ENCODE peak calls at places on chromosomes 1 and 21, in five cellular contexts. One of them, this sample, is unnamed.

GRCh38 chr1:95742591-95743089 is 508.6 kb downstream of the RWDD3 start:
- DNase-seq in heart left ventricle: peak
- DNase-seq in lung microvascular endothelial cell: no peak
- DNase-seq in Right ventricle myocardium inferior: no peak
- DNase-seq in NB4: peak
- DNase-seq in this sample: no peak

GRCh38 chr1:89884718-89885596 is 64.1 kb downstream of the LRRC8D start:
- DNase-seq in heart left ventricle: no peak
- DNase-seq in lung microvascular endothelial cell: peak
- DNase-seq in Right ventricle myocardium inferior: no peak
- DNase-seq in NB4: no peak
- DNase-seq in this sample: no peak

GRCh38 chr21:14712121-14712520 is 166.0 kb upstream of the SAMSN1 start:
- DNase-seq in heart left ventricle: no peak
- DNase-seq in lung microvascular endothelial cell: peak
- DNase-seq in Right ventricle myocardium inferior: no peak
- DNase-seq in NB4: no peak
- DNase-seq in this sample: no peak

GRCh38 chr1:19559641-19560040 is 74.3 kb upstream of the CAPZB start:
- DNase-seq in heart left ventricle: no peak
- DNase-seq in lung microvascular endothelial cell: peak
- DNase-seq in Right ventricle myocardium inferior: no peak
- DNase-seq in NB4: no peak
- DNase-seq in this sample: no peak

GRCh38 chr1:165903672-165904071 is 76.3 kb downstream of the UCK2 start:
- DNase-seq in heart left ventricle: no peak
- DNase-seq in lung microvascular endothelial cell: peak
- DNase-seq in Right ventricle myocardium inferior: no peak
- DNase-seq in NB4: no peak
- DNase-seq in this sample: no peak

GRCh38 chr1:162179121-162179520 is 109.6 kb downstream of the NOS1AP start:
- DNase-seq in heart left ventricle: no peak
- DNase-seq in lung microvascular endothelial cell: no peak
- DNase-seq in Right ventricle myocardium inferior: no peak
- DNase-seq in NB4: no peak
- DNase-seq in this sample: no peak

GRCh38 chr21:36504067-36505058 is 24.4 kb upstream of the CLDN14 start:
- DNase-seq in heart left ventricle: no peak
- DNase-seq in lung microvascular endothelial cell: peak
- DNase-seq in Right ventricle myocardium inferior: no peak
- DNase-seq in NB4: peak
- DNase-seq in this sample: peak

GRCh38 chr1:69263982-69264381 is 303.7 kb upstream of the LRRC7 start:
- DNase-seq in heart left ventricle: no peak
- DNase-seq in lung microvascular endothelial cell: no peak
- DNase-seq in Right ventricle myocardium inferior: no peak
- DNase-seq in NB4: peak
- DNase-seq in this sample: no peak

GRCh38 chr1:244863491-244864252 is 671 bp downstream of the HNRNPU start:
- DNase-seq in heart left ventricle: peak
- DNase-seq in lung microvascular endothelial cell: no peak
- DNase-seq in Right ventricle myocardium inferior: peak
- DNase-seq in NB4: no peak
- DNase-seq in this sample: no peak

GRCh38 chr1:103056423-103056822 is 51.9 kb downstream of the COL11A1 start:
- DNase-seq in heart left ventricle: no peak
- DNase-seq in lung microvascular endothelial cell: no peak
- DNase-seq in Right ventricle myocardium inferior: no peak
- DNase-seq in NB4: no peak
- DNase-seq in this sample: no peak

GRCh38 chr21:26443291-26443690 is 129.8 kb downstream of the CYYR1 start:
- DNase-seq in heart left ventricle: no peak
- DNase-seq in lung microvascular endothelial cell: no peak
- DNase-seq in Right ventricle myocardium inferior: no peak
- DNase-seq in NB4: no peak
- DNase-seq in this sample: no peak

GRCh38 chr1:145788580-145788979 is 35.3 kb downstream of the RNF115 start:
- DNase-seq in heart left ventricle: no peak
- DNase-seq in lung microvascular endothelial cell: no peak
- DNase-seq in Right ventricle myocardium inferior: no peak
- DNase-seq in NB4: no peak
- DNase-seq in this sample: no peak